ENCODE peak calls at places on chromosomes 11 and 22, in nine cellular contexts. One of them, this sample, is unnamed.
A peak's percentile ranks its signal among the peaks of the same experiment; 100 is the strongest.

GRCh38 chr11:26599421-26599820 is 27.4 kb upstream of the MUC15 start:
- DNase-seq in adrenal gland: no peak
- DNase-seq in tibial artery: no peak
- DNase-seq in fibroblast of lung: peak; percentile 89
- DNase-seq in naive thymus-derived CD4-positive, alpha-beta T cell: no peak
- DNase-seq in GM23338: no peak
- DNase-seq in HepG2: no peak
- DNase-seq in colonic mucosa: no peak
- DNase-seq in heart right ventricle: no peak
- DNase-seq in this sample: no peak

GRCh38 chr11:69938206-69938605 is 119.0 kb upstream of the FGF3 start:
- DNase-seq in adrenal gland: no peak
- DNase-seq in tibial artery: no peak
- DNase-seq in fibroblast of lung: no peak
- DNase-seq in naive thymus-derived CD4-positive, alpha-beta T cell: no peak
- DNase-seq in GM23338: no peak
- DNase-seq in HepG2: no peak
- DNase-seq in colonic mucosa: no peak
- DNase-seq in heart right ventricle: no peak
- DNase-seq in this sample: no peak

GRCh38 chr11:19365743-19366410 is 125.1 kb upstream of the E2F8 start:
- DNase-seq in adrenal gland: no peak
- DNase-seq in tibial artery: no peak
- DNase-seq in fibroblast of lung: no peak
- DNase-seq in naive thymus-derived CD4-positive, alpha-beta T cell: no peak
- DNase-seq in GM23338: no peak
- DNase-seq in HepG2: no peak
- DNase-seq in colonic mucosa: no peak
- DNase-seq in heart right ventricle: no peak
- DNase-seq in this sample: no peak

GRCh38 chr22:35156945-35157344 is 91.0 kb downstream of the ISX start:
- DNase-seq in adrenal gland: no peak
- DNase-seq in tibial artery: no peak
- DNase-seq in fibroblast of lung: no peak
- DNase-seq in naive thymus-derived CD4-positive, alpha-beta T cell: no peak
- DNase-seq in GM23338: no peak
- DNase-seq in HepG2: no peak
- DNase-seq in colonic mucosa: no peak
- DNase-seq in heart right ventricle: no peak
- DNase-seq in this sample: no peak

GRCh38 chr22:50304528-50305392 is 2.7 kb downstream of the PLXNB2 start:
- DNase-seq in adrenal gland: peak; percentile 54
- DNase-seq in tibial artery: peak; percentile 67
- DNase-seq in fibroblast of lung: peak; percentile 34
- DNase-seq in naive thymus-derived CD4-positive, alpha-beta T cell: no peak
- DNase-seq in GM23338: no peak
- DNase-seq in HepG2: no peak
- DNase-seq in colonic mucosa: peak; percentile 77
- DNase-seq in heart right ventricle: peak; percentile 46
- DNase-seq in this sample: no peak

GRCh38 chr11:114308689-114309089 is 12.5 kb downstream of the NNMT start:
- DNase-seq in adrenal gland: no peak
- DNase-seq in tibial artery: peak; percentile 70
- DNase-seq in fibroblast of lung: peak; percentile 62
- DNase-seq in naive thymus-derived CD4-positive, alpha-beta T cell: no peak
- DNase-seq in GM23338: no peak
- DNase-seq in HepG2: no peak
- DNase-seq in colonic mucosa: no peak
- DNase-seq in heart right ventricle: no peak
- DNase-seq in this sample: peak; percentile 76

GRCh38 chr11:10540546-10540914 is 457 bp downstream of the RNF141 start:
- DNase-seq in adrenal gland: peak; percentile 62
- DNase-seq in tibial artery: no peak
- DNase-seq in fibroblast of lung: peak; percentile 24
- DNase-seq in naive thymus-derived CD4-positive, alpha-beta T cell: no peak
- DNase-seq in GM23338: peak; percentile 58
- DNase-seq in HepG2: peak; percentile 30
- DNase-seq in colonic mucosa: peak; percentile 63
- DNase-seq in heart right ventricle: no peak
- DNase-seq in this sample: no peak

GRCh38 chr11:12157241-12157661 is 46.9 kb downstream of the MICAL2 start:
- DNase-seq in adrenal gland: no peak
- DNase-seq in tibial artery: no peak
- DNase-seq in fibroblast of lung: peak; percentile 94
- DNase-seq in naive thymus-derived CD4-positive, alpha-beta T cell: no peak
- DNase-seq in GM23338: no peak
- DNase-seq in HepG2: no peak
- DNase-seq in colonic mucosa: no peak
- DNase-seq in heart right ventricle: no peak
- DNase-seq in this sample: no peak

GRCh38 chr11:96074551-96075309 is 150.8 kb upstream of the MTMR2 start:
- DNase-seq in adrenal gland: no peak
- DNase-seq in tibial artery: no peak
- DNase-seq in fibroblast of lung: no peak
- DNase-seq in naive thymus-derived CD4-positive, alpha-beta T cell: no peak
- DNase-seq in GM23338: no peak
- DNase-seq in HepG2: no peak
- DNase-seq in colonic mucosa: no peak
- DNase-seq in heart right ventricle: no peak
- DNase-seq in this sample: no peak

GRCh38 chr11:9121397-9121796 is 30.0 kb upstream of the SCUBE2 start:
- DNase-seq in adrenal gland: no peak
- DNase-seq in tibial artery: no peak
- DNase-seq in fibroblast of lung: no peak
- DNase-seq in naive thymus-derived CD4-positive, alpha-beta T cell: no peak
- DNase-seq in GM23338: no peak
- DNase-seq in HepG2: no peak
- DNase-seq in colonic mucosa: no peak
- DNase-seq in heart right ventricle: no peak
- DNase-seq in this sample: no peak

GRCh38 chr11:92738281-92738680 is 231.2 kb upstream of the MTNR1B start:
- DNase-seq in adrenal gland: no peak
- DNase-seq in tibial artery: no peak
- DNase-seq in fibroblast of lung: peak; percentile 8
- DNase-seq in naive thymus-derived CD4-positive, alpha-beta T cell: no peak
- DNase-seq in GM23338: no peak
- DNase-seq in HepG2: no peak
- DNase-seq in colonic mucosa: no peak
- DNase-seq in heart right ventricle: no peak
- DNase-seq in this sample: no peak

GRCh38 chr11:46170797-46171196 is 49.5 kb upstream of the PHF21A start:
- DNase-seq in adrenal gland: no peak
- DNase-seq in tibial artery: no peak
- DNase-seq in fibroblast of lung: no peak
- DNase-seq in naive thymus-derived CD4-positive, alpha-beta T cell: no peak
- DNase-seq in GM23338: no peak
- DNase-seq in HepG2: no peak
- DNase-seq in colonic mucosa: no peak
- DNase-seq in heart right ventricle: no peak
- DNase-seq in this sample: no peak

GRCh38 chr11:10355257-10355661 is 50.4 kb downstream of the ADM start:
- DNase-seq in adrenal gland: no peak
- DNase-seq in tibial artery: no peak
- DNase-seq in fibroblast of lung: peak; percentile 63
- DNase-seq in naive thymus-derived CD4-positive, alpha-beta T cell: no peak
- DNase-seq in GM23338: no peak
- DNase-seq in HepG2: no peak
- DNase-seq in colonic mucosa: no peak
- DNase-seq in heart right ventricle: no peak
- DNase-seq in this sample: no peak

GRCh38 chr11:46916669-46917108 is 1.7 kb downstream of the LRP4 start:
- DNase-seq in adrenal gland: peak; percentile 69
- DNase-seq in tibial artery: peak; percentile 48
- DNase-seq in fibroblast of lung: peak; percentile 72
- DNase-seq in naive thymus-derived CD4-positive, alpha-beta T cell: peak; percentile 6
- DNase-seq in GM23338: peak; percentile 89
- DNase-seq in HepG2: peak; percentile 55
- DNase-seq in colonic mucosa: peak; percentile 62
- DNase-seq in heart right ventricle: peak; percentile 73
- DNase-seq in this sample: peak; percentile 72

GRCh38 chr22:23245045-23245798 is 64.9 kb downstream of the BCR start:
- DNase-seq in adrenal gland: peak; percentile 81
- DNase-seq in tibial artery: no peak
- DNase-seq in fibroblast of lung: peak; percentile 46
- DNase-seq in naive thymus-derived CD4-positive, alpha-beta T cell: no peak
- DNase-seq in GM23338: no peak
- DNase-seq in HepG2: no peak
- DNase-seq in colonic mucosa: no peak
- DNase-seq in heart right ventricle: no peak
- DNase-seq in this sample: no peak

GRCh38 chr11:44557464-44557863 is 8.0 kb upstream of the CD82 start:
- DNase-seq in adrenal gland: no peak
- DNase-seq in tibial artery: no peak
- DNase-seq in fibroblast of lung: no peak
- DNase-seq in naive thymus-derived CD4-positive, alpha-beta T cell: no peak
- DNase-seq in GM23338: no peak
- DNase-seq in HepG2: no peak
- DNase-seq in colonic mucosa: no peak
- DNase-seq in heart right ventricle: no peak
- DNase-seq in this sample: no peak

GRCh38 chr11:100930185-100930778 is 199.3 kb downstream of the PGR start:
- DNase-seq in adrenal gland: no peak
- DNase-seq in tibial artery: no peak
- DNase-seq in fibroblast of lung: peak; percentile 87
- DNase-seq in naive thymus-derived CD4-positive, alpha-beta T cell: no peak
- DNase-seq in GM23338: peak; percentile 79
- DNase-seq in HepG2: peak; percentile 46
- DNase-seq in colonic mucosa: no peak
- DNase-seq in heart right ventricle: peak; percentile 11
- DNase-seq in this sample: no peak

GRCh38 chr11:117478126-117478856 is 150.6 kb downstream of the CEP164 start:
- DNase-seq in adrenal gland: no peak
- DNase-seq in tibial artery: no peak
- DNase-seq in fibroblast of lung: no peak
- DNase-seq in naive thymus-derived CD4-positive, alpha-beta T cell: no peak
- DNase-seq in GM23338: no peak
- DNase-seq in HepG2: no peak
- DNase-seq in colonic mucosa: peak; percentile 28
- DNase-seq in heart right ventricle: no peak
- DNase-seq in this sample: no peak

GRCh38 chr11:92852946-92853345 is 116.5 kb upstream of the MTNR1B start:
- DNase-seq in adrenal gland: no peak
- DNase-seq in tibial artery: no peak
- DNase-seq in fibroblast of lung: no peak
- DNase-seq in naive thymus-derived CD4-positive, alpha-beta T cell: no peak
- DNase-seq in GM23338: no peak
- DNase-seq in HepG2: no peak
- DNase-seq in colonic mucosa: peak; percentile 29
- DNase-seq in heart right ventricle: no peak
- DNase-seq in this sample: no peak

GRCh38 chr11:72721276-72721675 is 30.9 kb downstream of the ARAP1 start:
- DNase-seq in adrenal gland: no peak
- DNase-seq in tibial artery: no peak
- DNase-seq in fibroblast of lung: no peak
- DNase-seq in naive thymus-derived CD4-positive, alpha-beta T cell: no peak
- DNase-seq in GM23338: no peak
- DNase-seq in HepG2: no peak
- DNase-seq in colonic mucosa: no peak
- DNase-seq in heart right ventricle: no peak
- DNase-seq in this sample: no peak
- H3K4me1 ChIP-seq in adrenal gland: peaks cover 63% of the 10 kb centered on the region
- H3K4me1 ChIP-seq in tibial artery: no peaks in the 10 kb centered on the region
- H3K4me1 ChIP-seq in fibroblast of lung: peaks cover 24% of the 10 kb centered on the region
- H3K4me1 ChIP-seq in naive thymus-derived CD4-positive, alpha-beta T cell: peaks cover 49% of the 10 kb centered on the region
- H3K4me1 ChIP-seq in GM23338: no peaks in the 10 kb centered on the region
- H3K4me1 ChIP-seq in HepG2: no peaks in the 10 kb centered on the region
- H3K4me1 ChIP-seq in colonic mucosa: peaks cover 23% of the 10 kb centered on the region
- H3K4me1 ChIP-seq in heart right ventricle: peaks cover 91% of the 10 kb centered on the region
- H3K4me1 ChIP-seq in this sample: peaks cover 76% of the 10 kb centered on the region

GRCh38 chr22:39907035-39907434 is 6.2 kb downstream of the GRAP2 start:
- DNase-seq in adrenal gland: no peak
- DNase-seq in tibial artery: no peak
- DNase-seq in fibroblast of lung: no peak
- DNase-seq in naive thymus-derived CD4-positive, alpha-beta T cell: no peak
- DNase-seq in GM23338: no peak
- DNase-seq in HepG2: no peak
- DNase-seq in colonic mucosa: no peak
- DNase-seq in heart right ventricle: no peak
- DNase-seq in this sample: no peak
- H3K27ac ChIP-seq in adrenal gland: no peak overlapping the region
- H3K27ac ChIP-seq in tibial artery: no peak overlapping the region
- H3K27ac ChIP-seq in fibroblast of lung: no peak overlapping the region
- H3K27ac ChIP-seq in naive thymus-derived CD4-positive, alpha-beta T cell: peak overlapping the region; percentile 83
- H3K27ac ChIP-seq in GM23338: no peak overlapping the region
- H3K27ac ChIP-seq in HepG2: no peak overlapping the region
- H3K27ac ChIP-seq in colonic mucosa: no peak overlapping the region
- H3K27ac ChIP-seq in heart right ventricle: no peak overlapping the region
- H3K27ac ChIP-seq in this sample: no peak overlapping the region

DNA sequence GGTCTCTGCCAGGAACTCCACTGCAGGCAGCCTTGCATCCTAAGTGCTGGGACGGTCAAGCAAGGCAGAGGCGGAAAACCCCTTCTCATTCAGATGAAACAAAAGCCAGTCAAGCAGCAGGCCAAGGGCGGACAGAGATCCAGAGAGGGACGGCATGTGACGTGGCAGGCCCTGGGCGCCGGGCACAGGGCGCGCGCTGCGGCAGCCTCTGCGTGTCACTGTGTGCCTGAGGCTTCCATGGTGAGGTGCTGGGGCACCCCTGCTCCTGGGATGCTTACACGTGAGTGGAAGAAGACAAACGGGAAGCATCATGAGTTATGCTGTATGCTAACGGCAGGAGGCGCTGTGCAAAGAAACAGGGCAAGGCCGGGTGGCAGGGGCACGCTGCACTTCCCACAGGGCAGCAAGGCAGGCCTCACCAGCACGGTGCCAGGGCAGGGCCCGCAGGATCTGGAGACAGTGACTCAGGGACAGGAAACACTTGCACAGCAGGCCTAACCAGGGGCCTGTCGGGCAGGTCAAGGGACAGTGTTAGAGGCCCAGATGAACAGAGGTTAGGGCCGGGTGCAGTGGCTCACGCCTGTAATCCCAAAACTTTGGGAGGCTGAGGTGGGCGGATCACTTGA is 6.1 kb downstream of the TOLLIP start:
- DNase-seq in adrenal gland: no peak
- DNase-seq in tibial artery: no peak
- DNase-seq in fibroblast of lung: no peak
- DNase-seq in naive thymus-derived CD4-positive, alpha-beta T cell: no peak
- DNase-seq in GM23338: peak; percentile 70
- DNase-seq in HepG2: no peak
- DNase-seq in colonic mucosa: no peak
- DNase-seq in heart right ventricle: no peak
- DNase-seq in this sample: peak; percentile 55
- H3K4me1 ChIP-seq in adrenal gland: peaks cover 32% of the 10 kb centered on the region
- H3K4me1 ChIP-seq in tibial artery: no peaks in the 10 kb centered on the region
- H3K4me1 ChIP-seq in fibroblast of lung: peaks cover 3% of the 10 kb centered on the region
- H3K4me1 ChIP-seq in naive thymus-derived CD4-positive, alpha-beta T cell: peaks cover 13% of the 10 kb centered on the region
- H3K4me1 ChIP-seq in GM23338: peaks cover 5% of the 10 kb centered on the region
- H3K4me1 ChIP-seq in HepG2: peaks cover 95% of the 10 kb centered on the region
- H3K4me1 ChIP-seq in colonic mucosa: peaks cover 42% of the 10 kb centered on the region
- H3K4me1 ChIP-seq in heart right ventricle: peaks cover 55% of the 10 kb centered on the region
- H3K4me1 ChIP-seq in this sample: peaks cover 70% of the 10 kb centered on the region

DNA sequence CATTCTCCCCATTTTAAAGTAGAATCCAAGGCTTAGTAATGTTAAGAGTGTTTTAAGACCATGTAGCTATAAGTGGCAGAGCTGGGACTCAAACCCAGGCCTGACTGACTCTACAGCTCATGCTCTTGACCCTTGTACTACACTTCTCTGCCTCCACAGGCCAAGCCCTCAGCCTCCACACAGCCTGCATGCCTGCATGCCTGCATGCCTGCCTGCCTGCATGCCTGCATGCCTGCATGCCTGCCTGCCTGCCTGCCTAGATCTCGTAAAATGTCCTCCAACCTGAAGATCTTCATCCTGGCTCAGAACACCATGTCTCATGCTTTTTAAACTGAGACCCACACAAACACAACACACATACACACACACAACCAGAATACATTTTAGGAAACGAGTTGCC is 18.6 kb downstream of the TBC1D10A start:
- DNase-seq in adrenal gland: no peak
- DNase-seq in tibial artery: no peak
- DNase-seq in fibroblast of lung: no peak
- DNase-seq in naive thymus-derived CD4-positive, alpha-beta T cell: no peak
- DNase-seq in GM23338: no peak
- DNase-seq in HepG2: no peak
- DNase-seq in colonic mucosa: no peak
- DNase-seq in heart right ventricle: no peak
- DNase-seq in this sample: no peak
- H3K27ac ChIP-seq in adrenal gland: no peak overlapping the region
- H3K27ac ChIP-seq in tibial artery: no peak overlapping the region
- H3K27ac ChIP-seq in fibroblast of lung: no peak overlapping the region
- H3K27ac ChIP-seq in naive thymus-derived CD4-positive, alpha-beta T cell: peak overlapping the region; percentile 75
- H3K27ac ChIP-seq in GM23338: no peak overlapping the region
- H3K27ac ChIP-seq in HepG2: no peak overlapping the region
- H3K27ac ChIP-seq in colonic mucosa: no peak overlapping the region
- H3K27ac ChIP-seq in heart right ventricle: no peak overlapping the region
- H3K27ac ChIP-seq in this sample: no peak overlapping the region